ENCODE peak calls at places on chromosome 13, in nine cellular contexts. X is CD8-positive, alpha-beta T cell; E is body of pancreas; Z is IMR-90; I is fibroblast of lung; L is ovary; R is mesenchymal stem cell; A is aorta; N is adrenal gland. V is an unnamed sample.
A peak's percentile ranks its signal among the peaks of the same experiment; 100 is the strongest.

GRCh38 chr13:44293354-44293753 is 80.3 kb upstream of the SERP2 start:
- DNase-seq in R (no peak), E (no peak), N (no peak), L (no peak), A (no peak), I (no peak), X (no peak), Z (no peak), V (no peak)

GRCh38 chr13:30572859-30573275 is 44.9 kb upstream of the USPL1 start:
- DNase-seq in A (no peak), R (peak; percentile 76), X (peak; percentile 12), Z (peak; percentile 57), N (no peak), I (peak; percentile 69), L (no peak), E (no peak), V (no peak)

GRCh38 chr13:20652946-20653345 is 50.6 kb upstream of the IL17D start:
- DNase-seq in R (no peak), I (no peak), E (no peak), Z (no peak), L (no peak), A (no peak), N (no peak), X (no peak), V (no peak)

GRCh38 chr13:52600666-52601065 is 41.6 kb upstream of the HNRNPA1L2 start:
- DNase-seq in X (no peak), I (no peak), N (no peak), A (no peak), R (no peak), E (no peak), L (no peak), Z (no peak), V (peak; percentile 35)

GRCh38 chr13:95603887-95604533 is 40.5 kb downstream of the DZIP1 start:
- DNase-seq in R (no peak), Z (no peak), I (peak; percentile 80), N (peak; percentile 72), L (no peak), A (no peak), E (peak; percentile 86), X (no peak), V (no peak)

GRCh38 chr13:98869408-98870090 is 108.3 kb downstream of the DOCK9 start:
- DNase-seq in N (peak; percentile 59), R (no peak), L (no peak), A (no peak), X (no peak), E (peak; percentile 25), Z (no peak), I (no peak), V (no peak)

GRCh38 chr13:107117327-107118012 is 549.5 kb upstream of the ARGLU1 start:
- DNase-seq in N (no peak), I (peak; percentile 22), X (no peak), Z (peak; percentile 50), R (peak; percentile 35), A (no peak), E (no peak), L (no peak), V (no peak)

GRCh38 chr13:43545317-43545874 is 241.4 kb downstream of the ENOX1 start:
- DNase-seq in A (no peak), N (peak; percentile 11), E (no peak), X (no peak), I (no peak), R (peak; percentile 47), L (peak; percentile 51), Z (no peak), V (no peak)

GRCh38 chr13:110265341-110265681 is 41.6 kb downstream of the COL4A1 start:
- DNase-seq in I (no peak), N (no peak), E (no peak), L (no peak), A (no peak), Z (no peak), X (no peak), R (no peak), V (no peak)

GRCh38 chr13:44068737-44069136 is 189.0 kb downstream of the LACC1 start:
- DNase-seq in N (no peak), L (no peak), E (no peak), I (peak; percentile 85), A (no peak), R (peak; percentile 63), Z (peak; percentile 86), X (no peak), V (no peak)

GRCh38 chr13:79226250-79226649 is 179.8 kb downstream of the RBM26 start:
- DNase-seq in Z (no peak), I (no peak), X (no peak), N (no peak), L (no peak), E (no peak), R (no peak), A (no peak), V (no peak)

GRCh38 chr13:80116107-80116506 is 224.8 kb downstream of the SPRY2 start:
- DNase-seq in Z (peak; percentile 88), A (no peak), R (peak; percentile 62), L (no peak), E (no peak), X (no peak), I (peak; percentile 86), N (no peak), V (no peak)

GRCh38 chr13:59413121-59413520 is 750.6 kb downstream of the DIAPH3 start:
- DNase-seq in I (peak; percentile 30), A (no peak), X (no peak), E (no peak), L (no peak), Z (no peak), N (no peak), R (no peak), V (no peak)

GRCh38 chr13:28455580-28456194 is 39.2 kb downstream of the FLT1 start:
- DNase-seq in R (no peak), A (no peak), I (no peak), N (no peak), E (no peak), L (no peak), Z (no peak), X (no peak), V (peak; percentile 23)

GRCh38 chr13:85411608-85412007 is 387.6 kb downstream of the SLITRK6 start:
- DNase-seq in A (no peak), E (no peak), N (no peak), R (no peak), I (peak; percentile 41), L (no peak), X (no peak), Z (peak; percentile 29), V (no peak)
- H3K9me3 ChIP-seq in A (no peaks in the 10 kb centered on the region), E (no peaks in the 10 kb centered on the region), N (no peaks in the 10 kb centered on the region), R (no peaks in the 10 kb centered on the region), I (no peaks in the 10 kb centered on the region), L (no peaks in the 10 kb centered on the region), X (no peaks in the 10 kb centered on the region), Z (no peaks in the 10 kb centered on the region), V (no peaks in the 10 kb centered on the region)

DNA sequence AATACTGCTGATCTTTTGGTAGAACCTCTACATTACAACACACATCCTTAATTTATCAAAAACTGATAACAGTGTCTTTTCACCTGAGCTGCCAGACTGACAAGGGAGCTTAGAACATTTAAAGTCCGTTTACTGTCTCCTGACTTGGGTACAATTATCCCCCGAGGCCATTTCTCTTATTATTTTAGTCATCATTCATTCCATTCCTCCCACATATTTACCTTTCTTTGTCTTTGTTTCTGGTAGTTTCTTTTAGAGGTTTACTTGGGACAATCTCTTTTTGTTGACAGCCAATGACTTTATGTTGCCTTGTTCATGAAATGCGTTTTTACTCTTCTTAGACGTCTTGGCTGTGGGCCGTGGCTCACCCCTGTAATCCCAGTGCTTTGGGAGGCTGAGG is 186.9 kb downstream of the PCCA start:
- DNase-seq in N (no peak), Z (no peak), A (no peak), E (no peak), X (no peak), L (no peak), R (no peak), I (no peak), V (no peak)
- H3K4me3 ChIP-seq in N (no peak overlapping the region), Z (no peak overlapping the region), A (no peak overlapping the region), E (no peak overlapping the region), X (no peak overlapping the region), L (no peak overlapping the region), R (no peak overlapping the region), I (no peak overlapping the region), V (no peak overlapping the region)

DNA sequence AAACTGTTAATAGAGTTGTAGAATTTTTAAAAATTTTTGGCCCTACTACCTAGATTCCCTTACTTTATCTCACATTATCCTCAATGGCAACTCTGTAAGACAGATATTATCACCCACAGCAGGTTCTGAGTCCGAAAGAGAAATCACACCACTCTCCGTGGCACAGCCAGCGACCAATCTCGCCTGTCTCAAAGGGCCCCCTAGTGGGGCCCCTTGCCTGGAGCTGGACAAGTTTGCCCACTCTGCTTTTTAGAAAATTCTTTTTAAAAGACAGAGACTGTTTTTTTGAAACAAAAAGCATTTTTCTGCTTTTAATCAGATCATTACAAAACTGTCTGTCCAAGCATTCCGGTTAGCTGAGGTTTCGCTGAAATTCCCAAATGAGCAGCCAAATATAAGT is 21.7 kb downstream of the PHF11 start:
- DNase-seq in E (no peak), A (no peak), L (no peak), I (no peak), Z (no peak), X (peak; percentile 17), R (peak; percentile 40), N (no peak), V (no peak)
- H3K36me3 ChIP-seq in E (no peaks in the 10 kb centered on the region), A (peaks cover 11% of the 10 kb centered on the region), L (no peaks in the 10 kb centered on the region), I (peaks cover 9% of the 10 kb centered on the region), Z (peaks cover 21% of the 10 kb centered on the region), X (peaks cover 37% of the 10 kb centered on the region), R (peaks cover 19% of the 10 kb centered on the region), N (no peaks in the 10 kb centered on the region), V (no peaks in the 10 kb centered on the region)

GRCh38 chr13:91199866-91200265 is 147.6 kb upstream of the MIR17HG start:
- DNase-seq in E (no peak), R (no peak), I (no peak), N (no peak), Z (no peak), A (no peak), X (no peak), L (no peak), V (no peak)

GRCh38 chr13:91207261-91207660 is 140.2 kb upstream of the MIR17HG start:
- DNase-seq in L (no peak), X (no peak), N (no peak), A (no peak), Z (no peak), R (no peak), E (no peak), I (no peak), V (no peak)

GRCh38 chr13:91200486-91200885 is 147.0 kb upstream of the MIR17HG start:
- DNase-seq in A (no peak), L (no peak), X (no peak), I (no peak), N (no peak), R (no peak), Z (no peak), E (no peak), V (no peak)

DNA sequence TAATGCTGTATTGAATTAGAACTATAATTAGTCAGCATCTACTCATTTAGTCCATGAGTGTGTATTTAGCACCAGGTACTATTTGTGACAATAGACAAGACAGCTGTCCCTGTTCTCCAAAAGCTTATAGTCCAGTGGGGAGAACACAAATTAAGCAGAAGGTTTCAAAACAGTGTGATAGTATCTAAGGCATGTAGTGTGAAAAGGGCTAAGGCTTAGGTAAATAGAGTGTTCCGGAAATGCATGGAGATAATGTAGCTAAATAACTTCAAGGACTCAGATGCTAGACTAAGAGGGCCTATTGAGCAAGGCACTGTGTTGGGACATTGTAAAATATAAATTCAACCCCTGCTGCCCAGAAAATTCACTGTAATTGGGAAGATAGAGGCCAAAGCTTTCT is 144.1 kb upstream of the MIR17HG start:
- DNase-seq in Z (no peak), A (no peak), I (no peak), R (no peak), X (no peak), N (no peak), L (no peak), E (no peak), V (no peak)
- H3K9me3 ChIP-seq in Z (no peaks in the 10 kb centered on the region), A (no peaks in the 10 kb centered on the region), I (no peaks in the 10 kb centered on the region), R (no peaks in the 10 kb centered on the region), X (no peaks in the 10 kb centered on the region), N (no peaks in the 10 kb centered on the region), L (no peaks in the 10 kb centered on the region), E (no peaks in the 10 kb centered on the region), V (no peaks in the 10 kb centered on the region)

GRCh38 chr13:33800646-33801186 is 17.2 kb upstream of the RFC3 start:
- DNase-seq in Z (no peak), L (no peak), R (peak; percentile 5), I (no peak), X (no peak), N (no peak), E (no peak), A (no peak), V (no peak)
- H3K4me3 ChIP-seq in Z (peak overlapping the region; percentile 35), L (no peak overlapping the region), R (no peak overlapping the region), I (no peak overlapping the region), X (no peak overlapping the region), N (no peak overlapping the region), E (no peak overlapping the region), A (peak overlapping the region; percentile 10), V (no peak overlapping the region)